ENCODE peak calls at places on chromosome 5, in four cellular contexts. A, B, F and L are unnamed samples. For H3K4me1, the result is how much of the 10 kb centered on the place peaks cover.

GRCh38 chr5:113520429-113520828 is 6.9 kb downstream of the YTHDC2 start:
- DNase-seq in A (no peak), B (no peak), F (no peak), L (no peak)

GRCh38 chr5:28808967-28809810 is 1770.8 kb upstream of the CDH9 start:
- DNase-seq in A (no peak), B (peak), F (no peak), L (peak)

GRCh38 chr5:374631-375335 is 53.3 kb downstream of the AHRR start:
- DNase-seq in A (no peak), B (peak), F (no peak), L (no peak)

GRCh38 chr5:89932771-89933181 is 476.8 kb downstream of the CETN3 start:
- DNase-seq in A (no peak), B (no peak), F (no peak), L (no peak)

GRCh38 chr5:107576736-107577440 is 93.8 kb downstream of the EFNA5 start:
- DNase-seq in A (no peak), B (no peak), F (no peak), L (no peak)

GRCh38 chr5:59107692-59108091 is 524.8 kb downstream of the RAB3C start:
- DNase-seq in A (no peak), B (no peak), F (no peak), L (no peak)

GRCh38 chr5:111432828-111433536 is 79.4 kb downstream of the STARD4 start:
- DNase-seq in A (no peak), B (no peak), F (no peak), L (no peak)

GRCh38 chr5:81629986-81630385 is 120.9 kb downstream of the SSBP2 start:
- DNase-seq in A (no peak), B (no peak), F (no peak), L (no peak)

GRCh38 chr5:161546463-161547301 is at the start of gene GABRB2:
- DNase-seq in A (no peak), B (no peak), F (peak), L (peak)

GRCh38 chr5:119302916-119303897 is 52.6 kb upstream of the TNFAIP8 start:
- DNase-seq in A (no peak), B (no peak), F (no peak), L (no peak)

GRCh38 chr5:32329395-32329834 is 16.7 kb upstream of the MTMR12 start:
- DNase-seq in A (peak), B (peak), F (peak), L (peak)

GRCh38 chr5:7261049-7261448 is 134.9 kb upstream of the ADCY2 start:
- DNase-seq in A (no peak), B (no peak), F (no peak), L (no peak)

GRCh38 chr5:176723440-176723839 is 76.2 kb downstream of the TSPAN17 start:
- DNase-seq in A (no peak), B (no peak), F (no peak), L (no peak)

GRCh38 chr5:59760798-59761348 is 132.7 kb downstream of the PDE4D start:
- DNase-seq in A (no peak), B (no peak), F (no peak), L (no peak)

DNA sequence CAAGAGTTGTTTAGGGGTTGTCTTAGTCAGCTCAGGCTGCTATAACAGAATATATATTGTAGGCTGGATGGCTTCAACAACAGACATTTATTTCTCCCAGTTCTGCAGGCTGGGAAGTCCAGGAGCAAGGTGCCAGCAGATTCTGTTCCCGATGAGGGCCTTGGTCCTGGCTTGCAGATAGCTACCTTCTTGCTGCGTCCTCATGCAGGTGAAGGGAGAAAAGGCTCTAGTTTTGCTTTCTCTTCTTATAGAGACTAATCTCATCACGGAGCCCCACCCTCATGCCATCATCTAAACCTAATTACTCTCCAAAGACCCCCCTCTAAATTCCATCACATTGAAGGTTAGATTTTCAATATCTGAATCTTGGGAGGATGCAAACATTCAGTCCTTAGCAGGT is 246.0 kb upstream of the ANKRD55 start:
- DNase-seq in A (no peak), B (no peak), F (no peak), L (no peak)
- H3K27ac ChIP-seq in A (no peak), B (peak), F (no peak), L (no peak)

GRCh38 chr5:123262275-123262823 is 160.9 kb downstream of the CEP120 start:
- DNase-seq in A (no peak), B (no peak), F (no peak), L (no peak)
- H3K4me1 ChIP-seq in A (under half), B (under half), F (under half), L (under half)

DNA sequence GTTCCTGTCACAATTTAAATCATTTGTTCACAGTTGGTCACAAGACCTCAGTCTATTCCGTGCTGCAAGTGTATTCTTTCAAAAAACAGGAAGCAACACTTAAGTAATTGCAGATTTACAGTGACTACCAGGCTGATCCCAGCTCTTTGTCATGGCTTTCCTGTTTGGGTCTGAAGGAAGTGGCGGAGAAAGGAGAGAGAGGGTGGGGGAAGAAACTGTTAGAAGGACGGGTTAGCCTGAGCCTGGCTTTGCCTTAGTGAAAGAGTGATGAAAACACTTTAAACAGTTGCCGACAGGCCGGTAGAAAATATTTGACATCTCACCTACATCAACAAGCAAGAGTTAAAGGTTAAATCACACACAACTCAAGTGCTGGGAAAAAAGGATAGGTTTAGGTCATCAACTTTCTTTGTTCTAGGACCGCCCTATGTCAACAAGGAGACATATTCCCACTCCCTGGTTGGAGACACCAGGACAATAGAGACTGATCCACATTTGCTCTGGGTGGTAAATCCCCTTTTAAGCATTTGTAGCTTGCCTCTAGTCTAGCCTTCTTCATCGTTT is 102.2 kb upstream of the DAB2 start:
- DNase-seq in A (no peak), B (no peak), F (no peak), L (no peak)
- H3K27ac ChIP-seq in A (no peak), B (peak), F (no peak), L (no peak)

DNA sequence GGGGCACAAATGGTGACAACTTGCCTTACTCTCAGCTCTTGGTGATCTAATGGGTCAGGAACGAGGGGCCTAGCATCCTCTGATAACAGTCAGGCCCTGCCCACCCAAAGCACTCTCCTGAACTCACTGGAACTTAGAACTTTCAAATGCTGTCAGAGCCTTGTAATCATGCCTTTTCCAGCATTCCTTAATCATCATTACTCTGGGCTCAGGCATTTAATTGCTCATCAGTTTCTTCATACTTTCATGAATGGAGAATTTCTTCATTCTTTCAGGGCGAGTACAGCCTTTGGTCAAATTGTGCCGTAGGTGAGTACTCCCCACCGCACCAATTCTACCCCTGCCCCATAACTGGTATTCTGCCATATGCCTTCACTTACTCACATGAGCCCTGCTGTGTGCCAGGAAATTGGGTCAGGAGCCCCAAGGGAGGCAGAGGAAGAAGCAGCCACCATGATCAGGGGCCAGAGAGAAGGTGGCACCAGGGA is 30.2 kb upstream of the DUSP1 start:
- DNase-seq in A (no peak), B (no peak), F (no peak), L (no peak)
- H3K4me1 ChIP-seq in A (under half), B (half or more), F (under half), L (under half)

GRCh38 chr5:10557747-10558295 is 6.0 kb upstream of the ANKRD33B start:
- DNase-seq in A (no peak), B (no peak), F (no peak), L (no peak)
- H3K27ac ChIP-seq in A (no peak), B (peak), F (no peak), L (no peak)

GRCh38 chr5:150661821-150662596 is 958 bp downstream of the MYOZ3 start:
- DNase-seq in A (no peak), B (no peak), F (no peak), L (no peak)

GRCh38 chr5:150658699-150659265 is 2.3 kb upstream of the MYOZ3 start:
- DNase-seq in A (no peak), B (no peak), F (no peak), L (no peak)

GRCh38 chr5:150661086-150661485 is at the start of gene MYOZ3:
- DNase-seq in A (no peak), B (no peak), F (no peak), L (no peak)

GRCh38 chr5:150659360-150660107 is 1.5 kb upstream of the MYOZ3 start:
- DNase-seq in A (no peak), B (no peak), F (no peak), L (no peak)

DNA sequence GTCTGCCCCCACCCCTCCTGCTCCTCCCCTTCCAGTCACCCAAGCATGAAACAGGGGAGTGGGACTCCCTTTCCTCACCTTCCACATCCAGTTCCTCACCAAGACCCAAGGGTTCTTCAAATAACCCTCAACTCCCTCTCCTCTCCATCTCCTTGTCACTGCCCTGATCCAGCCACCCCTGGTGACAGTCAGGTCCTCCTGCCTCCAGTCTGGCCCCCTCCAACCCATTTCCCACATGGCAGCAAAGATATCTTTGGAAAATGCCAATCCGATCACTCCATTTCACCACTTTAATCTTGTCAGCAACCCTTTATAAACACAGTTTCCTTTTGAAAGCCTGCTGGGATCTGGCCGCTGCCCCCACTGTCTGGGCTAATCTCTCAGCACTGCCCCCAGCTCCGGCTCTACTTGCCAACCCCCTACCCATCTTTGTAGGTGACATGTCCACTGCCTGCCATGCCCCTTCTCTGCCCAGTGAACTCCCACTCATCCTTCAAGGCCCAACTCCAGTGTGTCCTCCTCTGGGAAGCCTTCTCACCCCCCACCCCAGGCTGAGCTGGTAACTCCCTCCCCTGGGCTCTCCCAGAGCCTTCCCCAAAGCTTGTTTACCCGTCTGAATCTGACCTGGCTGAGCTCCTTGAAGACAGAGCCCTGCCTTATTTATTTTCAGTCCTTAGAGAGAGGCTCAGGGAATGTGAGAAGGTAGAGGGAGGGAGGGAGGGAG is 781 bp upstream of the MYOZ3 start:
- DNase-seq in A (no peak), B (no peak), F (no peak), L (no peak)
- H3K4me1 ChIP-seq in A (under half), B (under half), F (under half), L (under half)

DNA sequence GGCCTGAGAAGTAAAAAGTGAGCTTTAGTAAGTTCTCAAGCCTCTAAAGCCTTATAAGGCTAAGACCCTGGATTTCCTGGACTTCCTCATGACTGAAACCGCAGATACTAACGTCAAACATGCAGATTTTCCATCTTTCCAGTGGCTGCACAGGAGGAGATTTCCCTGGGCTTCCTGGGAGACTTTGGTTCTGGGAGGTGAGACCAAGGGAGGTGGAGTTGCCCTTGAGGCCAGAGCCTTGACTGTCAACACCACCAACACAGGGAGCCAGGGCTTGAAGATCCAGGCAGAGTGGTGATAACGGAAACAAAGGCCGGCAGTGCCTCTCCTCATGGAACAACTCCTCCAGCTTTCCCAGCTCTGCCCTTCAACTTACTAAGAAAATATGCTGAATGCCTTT is 144.7 kb upstream of the LRRTM2 start:
- DNase-seq in A (no peak), B (no peak), F (no peak), L (no peak)
- H3K27ac ChIP-seq in A (no peak), B (no peak), F (no peak), L (no peak)